ENCODE peak calls at places on chromosomes 2 and 18, in seven cellular contexts. C is heart left ventricle, H is GM23338, R is transverse colon, A is PC-3, D is esophagus muscularis mucosa, O is pancreas. G is an unnamed sample. For H3K4me1, the result is how much of the 10 kb centered on the place peaks cover.

GRCh38 chr2:199861116-199861774 is 10.3 kb upstream of the FTCDNL1 start:
- DNase-seq in C (no peak), H (peak), R (no peak), A (peak), D (no peak), O (no peak), G (no peak)

GRCh38 chr18:26536032-26536431 is 12.3 kb downstream of the KCTD1 start:
- DNase-seq in C (no peak), H (no peak), R (no peak), A (peak), D (no peak), O (no peak), G (no peak)

GRCh38 chr2:105934467-105934866 is 189.8 kb downstream of the NCK2 start:
- DNase-seq in C (no peak), H (no peak), R (no peak), A (no peak), D (no peak), O (no peak), G (no peak)

GRCh38 chr2:41967426-41968181 is 80.2 kb upstream of the PKDCC start:
- DNase-seq in C (peak), H (no peak), R (peak), A (no peak), D (no peak), O (peak), G (no peak)

GRCh38 chr2:56448403-56448998 is 264.7 kb downstream of the CCDC85A start:
- DNase-seq in C (no peak), H (no peak), R (peak), A (peak), D (no peak), O (no peak), G (no peak)

GRCh38 chr2:54274781-54275242 is 18.8 kb upstream of the TSPYL6 start:
- DNase-seq in C (no peak), H (no peak), R (no peak), A (no peak), D (no peak), O (no peak), G (no peak)

GRCh38 chr2:134361648-134362047 is 107.8 kb downstream of the MGAT5 start:
- DNase-seq in C (no peak), H (no peak), R (no peak), A (peak), D (no peak), O (no peak), G (no peak)

GRCh38 chr2:238456966-238457926 is 30.5 kb downstream of the ASB1 start:
- DNase-seq in C (no peak), H (no peak), R (no peak), A (no peak), D (no peak), O (no peak), G (no peak)

GRCh38 chr2:152456262-152456661 is 121.3 kb downstream of the FMNL2 start:
- DNase-seq in C (no peak), H (no peak), R (no peak), A (peak), D (no peak), O (no peak), G (no peak)

GRCh38 chr2:180690611-180691010 is 289.8 kb upstream of the UBE2E3 start:
- DNase-seq in C (no peak), H (no peak), R (no peak), A (peak), D (no peak), O (no peak), G (no peak)

GRCh38 chr2:68812256-68812655 is 58.9 kb downstream of the BMP10 start:
- DNase-seq in C (no peak), H (no peak), R (no peak), A (no peak), D (peak), O (no peak), G (no peak)

GRCh38 chr2:106269591-106270291 is 75.6 kb upstream of the UXS1 start:
- DNase-seq in C (peak), H (peak), R (peak), A (peak), D (peak), O (peak), G (no peak)

GRCh38 chr2:68018727-68019126 is 44.1 kb downstream of the C1D start:
- DNase-seq in C (no peak), H (no peak), R (no peak), A (peak), D (no peak), O (no peak), G (no peak)

GRCh38 chr2:177636672-177637071 is 244.1 kb downstream of the AGPS start:
- DNase-seq in C (no peak), H (no peak), R (no peak), A (no peak), D (no peak), O (no peak), G (no peak)

GRCh38 chr18:76496200-76496890 is 1.3 kb upstream of the ZNF516 start:
- DNase-seq in C (peak), H (peak), R (peak), A (no peak), D (no peak), O (peak), G (no peak)

GRCh38 chr2:203584784-203585183 is 49.7 kb upstream of the RAPH1 start:
- DNase-seq in C (no peak), H (no peak), R (no peak), A (peak), D (no peak), O (no peak), G (no peak)

GRCh38 chr2:119407430-119408220 is 24.0 kb upstream of the TMEM37 start:
- DNase-seq in C (peak), H (peak), R (peak), A (peak), D (no peak), O (no peak), G (no peak)

GRCh38 chr2:232598293-232598692 is 35.1 kb upstream of the EFHD1 start:
- DNase-seq in C (no peak), H (no peak), R (no peak), A (no peak), D (no peak), O (no peak), G (no peak)

GRCh38 chr2:79585701-79586428 is 73.0 kb downstream of the CTNNA2 start:
- DNase-seq in C (no peak), H (no peak), R (no peak), A (peak), D (no peak), O (no peak), G (no peak)
- H3K27ac ChIP-seq in C (no peak), H (no peak), R (no peak), A (no peak), D (no peak), O (no peak), G (no peak)

DNA sequence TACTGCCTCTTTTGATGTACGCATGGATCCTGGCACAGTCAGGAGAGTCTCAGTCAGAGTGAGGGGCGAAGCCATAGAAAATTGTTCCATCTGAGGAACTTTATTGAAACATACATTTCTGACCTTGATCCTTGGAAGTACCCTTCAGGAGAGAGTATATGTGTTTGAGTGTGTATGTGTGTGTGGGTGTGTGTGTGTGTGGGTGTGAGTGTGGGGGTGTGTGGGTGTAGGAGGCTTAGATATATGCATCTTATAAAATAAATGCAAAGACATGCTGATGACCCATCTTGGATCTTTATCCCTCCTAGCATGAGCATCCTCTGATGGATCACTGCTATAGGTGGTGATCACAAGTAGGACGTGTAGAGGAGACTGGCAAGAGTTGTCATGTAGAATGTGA is 93.5 kb downstream of the SETBP1 start:
- DNase-seq in C (no peak), H (no peak), R (no peak), A (no peak), D (no peak), O (no peak), G (no peak)
- H3K4me1 ChIP-seq in C (under half), H (under half), R (under half), A (under half), D (under half), O (under half), G (under half)

GRCh38 chr2:120736202-120736954 is 710 bp downstream of the GLI2 start:
- DNase-seq in C (no peak), H (peak), R (no peak), A (no peak), D (peak), O (no peak), G (no peak)
- H3K27ac ChIP-seq in C (peak), H (peak), R (peak), A (peak), D (peak), O (no peak), G (no peak)

GRCh38 chr18:72849671-72850070 is 18.1 kb downstream of the NETO1 start:
- DNase-seq in C (no peak), H (no peak), R (no peak), A (peak), D (no peak), O (no peak), G (no peak)
- H3K4me1 ChIP-seq in C (under half), H (under half), R (under half), A (under half), D (under half), O (under half), G (under half)

DNA sequence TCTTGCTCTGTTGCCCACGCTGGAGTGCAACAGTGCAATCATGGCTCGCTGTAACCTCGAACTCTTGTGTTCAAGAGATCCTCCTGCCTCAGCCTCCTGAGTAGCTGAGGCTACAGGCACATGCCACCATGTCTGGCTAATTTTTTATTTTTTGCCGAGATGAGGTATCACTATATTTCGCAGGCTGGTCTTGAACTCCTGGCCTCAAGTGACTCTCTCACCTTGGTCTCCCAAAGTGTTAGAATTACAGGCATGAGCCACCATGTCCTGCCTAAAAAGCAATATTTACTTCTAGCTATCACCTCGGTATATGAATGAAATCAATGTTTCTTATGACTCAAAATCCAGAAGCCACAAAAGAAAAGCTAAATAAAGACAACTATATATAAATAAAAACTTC is 2.2 kb downstream of the BUB1 start:
- DNase-seq in C (no peak), H (no peak), R (no peak), A (peak), D (no peak), O (no peak), G (no peak)
- H3K27ac ChIP-seq in C (no peak), H (no peak), R (no peak), A (peak), D (no peak), O (no peak), G (no peak)

GRCh38 chr2:150479075-150479915 is 8.2 kb downstream of the RND3 start:
- DNase-seq in C (no peak), H (no peak), R (no peak), A (peak), D (no peak), O (no peak), G (no peak)

GRCh38 chr2:150482667-150483260 is 4.7 kb downstream of the RND3 start:
- DNase-seq in C (no peak), H (no peak), R (no peak), A (peak), D (no peak), O (no peak), G (no peak)

GRCh38 chr2:150480241-150480640 is 7.2 kb downstream of the RND3 start:
- DNase-seq in C (no peak), H (no peak), R (no peak), A (peak), D (no peak), O (no peak), G (no peak)

GRCh38 chr2:150482111-150482510 is 5.4 kb downstream of the RND3 start:
- DNase-seq in C (no peak), H (no peak), R (no peak), A (peak), D (no peak), O (no peak), G (no peak)

GRCh38 chr2:150480971-150481830 is 6.3 kb downstream of the RND3 start:
- DNase-seq in C (no peak), H (no peak), R (no peak), A (peak), D (no peak), O (no peak), G (no peak)
- H3K4me1 ChIP-seq in C (under half), H (half or more), R (under half), A (half or more), D (half or more), O (under half), G (under half)